ENCODE peak calls at places on chromosomes 13 and 19, in ten cellular contexts. I is CD4-positive, alpha-beta T cell; A is activated CD4-positive, alpha-beta T cell treated with anti-CD3 and anti-CD28 coated beads for 24 hours; P is Right ventricle myocardium superior; T is NCI-H774; D is stimulated activated CD8-positive, alpha-beta memory T cell treated with anti-CD3 and anti-CD28 coated beads, Interleukin-15, amount 100 ng/mL, for 48 hours; K is effector memory CD4-positive, alpha-beta T cell; X is A549; Y is activated naive CD4-positive, alpha-beta T cell; R is 8988T. C is an unnamed sample.

GRCh38 chr19:34982275-34982674 is 17.8 kb upstream of the GRAMD1A start:
- DNase-seq in A (no peak), R (no peak), Y (no peak), D (no peak), X (no peak), P (no peak), K (no peak), I (no peak), T (no peak), C (no peak)

GRCh38 chr19:33698576-33699435 is 77.1 kb downstream of the CHST8 start:
- DNase-seq in I (no peak), R (peak), X (no peak), Y (no peak), T (no peak), K (no peak), A (no peak), P (no peak), D (no peak), C (no peak)

GRCh38 chr19:964761-965694 is 19.1 kb upstream of the WDR18 start:
- DNase-seq in R (no peak), X (peak), I (no peak), Y (no peak), P (no peak), D (no peak), T (no peak), A (no peak), K (no peak), C (no peak)

GRCh38 chr19:53982056-53982455 is 9.4 kb upstream of the CACNG6 start:
- DNase-seq in P (no peak), X (no peak), Y (no peak), R (peak), K (no peak), T (no peak), A (no peak), D (no peak), I (no peak), C (no peak)

GRCh38 chr19:5293607-5294089 is 47.0 kb downstream of the PTPRS start:
- DNase-seq in T (no peak), K (no peak), I (no peak), A (no peak), X (no peak), D (no peak), Y (no peak), R (no peak), P (no peak), C (no peak)

GRCh38 chr13:44540761-44541434 is 35.2 kb downstream of the TSC22D1 start:
- DNase-seq in T (no peak), I (no peak), K (no peak), R (no peak), D (no peak), P (no peak), X (no peak), Y (no peak), A (no peak), C (no peak)

GRCh38 chr13:27968316-27969072 is 621 bp downstream of the CDX2 start:
- DNase-seq in X (peak), I (no peak), R (peak), Y (no peak), D (no peak), A (no peak), K (no peak), T (no peak), P (no peak), C (no peak)

GRCh38 chr13:98500963-98501421 is 75.9 kb downstream of the STK24 start:
- DNase-seq in T (no peak), D (no peak), Y (no peak), X (no peak), P (no peak), R (no peak), I (no peak), A (no peak), K (no peak), C (no peak)

GRCh38 chr13:109840201-109840892 is 54.0 kb upstream of the IRS2 start:
- DNase-seq in P (no peak), Y (no peak), I (no peak), R (peak), T (no peak), A (peak), D (peak), K (no peak), X (no peak), C (no peak)

GRCh38 chr13:99421758-99422555 is 79.3 kb upstream of the TM9SF2 start:
- DNase-seq in Y (no peak), R (no peak), A (no peak), X (no peak), K (no peak), T (no peak), I (peak), D (no peak), P (no peak), C (no peak)

GRCh38 chr19:5593245-5593962 is 25.7 kb upstream of the TINCR start:
- DNase-seq in A (no peak), K (no peak), T (no peak), R (no peak), P (no peak), X (no peak), D (no peak), I (no peak), Y (no peak), C (no peak)

GRCh38 chr13:112802808-112803207 is 113.0 kb downstream of the ATP11A start:
- DNase-seq in T (no peak), I (no peak), A (no peak), Y (no peak), P (no peak), K (no peak), X (no peak), D (no peak), R (no peak), C (no peak)

GRCh38 chr13:112968910-112969691 is at the start of gene MCF2L:
- DNase-seq in Y (no peak), D (peak), T (peak), A (peak), P (peak), I (peak), R (peak), K (peak), X (peak), C (no peak)

GRCh38 chr19:19554074-19555023 is 16.3 kb downstream of the CILP2 start:
- DNase-seq in T (peak), X (no peak), R (peak), I (peak), A (peak), P (peak), Y (peak), K (peak), D (peak), C (no peak)

GRCh38 chr19:50401505-50402450 is 17.0 kb upstream of the SPIB start:
- DNase-seq in P (no peak), Y (no peak), K (no peak), A (no peak), D (no peak), I (no peak), R (no peak), T (no peak), X (no peak), C (no peak)

GRCh38 chr19:38224014-38224862 is at the start of gene DPF1:
- DNase-seq in D (peak), R (peak), K (peak), P (no peak), A (peak), I (peak), X (peak), T (peak), Y (no peak), C (no peak)